ENCODE peak calls at places on chromosomes 11 and 22, in seven cellular contexts. P is endothelial cell of umbilical vein; M is A549; A is RWPE1; G is effector memory CD4-positive, alpha-beta T cell; X is OCI-LY7; Q is CD4-positive, alpha-beta T cell. E is an unnamed sample.

GRCh38 chr11:134252539-134253188 is 488 bp downstream of the THYN1 start:
- DNase-seq in P (no peak), M (peak; percentile 4), A (peak; percentile 27), G (no peak), X (peak; percentile 47), Q (no peak), E (peak; percentile 14)

GRCh38 chr11:65428578-65429068 is 6.0 kb downstream of the NEAT1 start:
- DNase-seq in P (no peak), M (no peak), A (no peak), G (no peak), X (no peak), Q (no peak), E (peak; percentile 28)

GRCh38 chr11:65858354-65859133 is 564 bp upstream of the CFL1 start:
- DNase-seq in P (no peak), M (no peak), A (no peak), G (no peak), X (peak; percentile 30), Q (no peak), E (no peak)

GRCh38 chr22:46969491-46969890 is 207.0 kb downstream of the TBC1D22A start:
- DNase-seq in P (no peak), M (no peak), A (no peak), G (no peak), X (no peak), Q (no peak), E (no peak)

GRCh38 chr11:99015634-99016454 is 4.9 kb upstream of the CNTN5 start:
- DNase-seq in P (peak; percentile 38), M (peak; percentile 1), A (peak; percentile 22), G (no peak), X (peak; percentile 58), Q (no peak), E (no peak)

GRCh38 chr11:12214751-12215150 is 104.4 kb downstream of the MICAL2 start:
- DNase-seq in P (no peak), M (no peak), A (no peak), G (no peak), X (no peak), Q (no peak), E (no peak)

GRCh38 chr11:72228229-72228843 is 3.8 kb downstream of the INPPL1 start:
- DNase-seq in P (no peak), M (no peak), A (no peak), G (no peak), X (no peak), Q (no peak), E (no peak)

GRCh38 chr11:65557280-65558001 is 718 bp downstream of the LTBP3 start:
- DNase-seq in P (peak; percentile 23), M (no peak), A (no peak), G (no peak), X (no peak), Q (no peak), E (peak; percentile 67)

GRCh38 chr11:126034026-126034822 is 28.4 kb downstream of the CDON start:
- DNase-seq in P (peak; percentile 15), M (no peak), A (no peak), G (no peak), X (no peak), Q (no peak), E (no peak)

GRCh38 chr11:615453-616319 is at the start of gene IRF7:
- DNase-seq in P (peak; percentile 90), M (peak; percentile 92), A (peak; percentile 85), G (peak; percentile 85), X (peak; percentile 91), Q (peak; percentile 81), E (peak; percentile 92)

GRCh38 chr11:78767409-78767932 is 192.8 kb upstream of the NARS2 start:
- DNase-seq in P (no peak), M (no peak), A (no peak), G (no peak), X (no peak), Q (no peak), E (no peak)

GRCh38 chr22:28923826-28924732 is 40.7 kb downstream of the ZNRF3 start:
- DNase-seq in P (no peak), M (no peak), A (no peak), G (no peak), X (no peak), Q (no peak), E (peak; percentile 52)

GRCh38 chr11:59898046-59898445 is 19.5 kb downstream of the OOSP3 start:
- DNase-seq in P (no peak), M (no peak), A (no peak), G (no peak), X (no peak), Q (no peak), E (no peak)

GRCh38 chr22:36334081-36334831 is 53.5 kb downstream of the MYH9 start:
- DNase-seq in P (no peak), M (no peak), A (no peak), G (no peak), X (peak; percentile 45), Q (no peak), E (no peak)

GRCh38 chr11:71999360-71999759 is 651 bp downstream of the IL18BP start:
- DNase-seq in P (peak; percentile 30), M (no peak), A (no peak), G (no peak), X (no peak), Q (no peak), E (no peak)

GRCh38 chr22:45009881-45010531 is at the start of gene PHF21B:
- DNase-seq in P (peak; percentile 4), M (peak; percentile 63), A (peak; percentile 19), G (no peak), X (peak; percentile 84), Q (no peak), E (peak; percentile 71)

GRCh38 chr11:108872781-108873291 is 208.0 kb downstream of the DDX10 start:
- DNase-seq in P (peak; percentile 70), M (no peak), A (no peak), G (no peak), X (no peak), Q (no peak), E (no peak)

GRCh38 chr11:123206671-123207421 is 11.8 kb upstream of the CLMP start:
- DNase-seq in P (no peak), M (no peak), A (no peak), G (no peak), X (no peak), Q (no peak), E (no peak)

DNA sequence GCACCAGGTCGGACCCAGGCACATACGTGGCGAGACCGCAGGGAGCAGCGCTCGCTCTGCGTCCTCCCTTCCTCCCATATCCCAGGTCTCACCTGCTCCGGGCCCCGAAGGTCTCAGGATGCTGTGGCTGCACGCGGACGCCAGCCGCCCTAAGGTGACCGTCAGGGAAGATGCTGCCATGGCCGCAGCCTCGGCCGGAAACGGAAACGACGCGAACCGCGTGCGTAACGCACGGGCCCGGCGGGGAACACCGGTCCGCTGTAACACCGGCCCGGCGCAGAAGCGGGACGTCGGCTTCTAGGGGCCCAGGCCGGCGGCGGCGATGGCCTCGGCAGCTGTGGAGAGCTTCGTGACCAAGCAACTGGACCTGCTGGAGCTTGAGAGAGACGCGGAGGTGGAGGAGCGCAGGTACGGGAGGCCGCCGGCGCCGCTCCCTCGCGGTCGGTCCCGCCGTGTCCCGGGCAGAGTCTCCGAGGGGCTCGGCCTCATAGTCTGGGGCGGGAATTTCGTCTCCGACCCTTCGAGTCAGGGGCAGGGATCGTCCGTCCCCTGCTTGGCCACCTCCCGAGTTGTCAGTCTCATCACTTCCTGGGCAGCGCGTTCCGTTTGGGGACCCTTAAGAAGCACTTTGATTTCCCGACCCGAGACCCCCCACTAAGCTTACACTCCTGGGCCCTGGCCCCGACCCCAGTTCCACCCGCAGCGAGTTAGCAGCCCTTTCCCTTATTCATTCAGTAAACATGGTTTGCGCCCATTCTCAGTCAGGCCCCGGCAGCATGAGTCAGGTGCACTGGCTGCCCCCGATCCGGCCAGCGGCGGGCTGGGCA is at the start of the genes IGHMBP2 and MRPL21:
- DNase-seq in P (peak; percentile 81), M (peak; percentile 84), A (peak; percentile 88), G (peak; percentile 64), X (peak; percentile 88), Q (peak; percentile 77), E (peak; percentile 90)
- H3K27ac ChIP-seq in P (peak within 1 kb of the TSS; percentile 40), M (peak within 1 kb of the TSS; percentile 92), A (peak within 1 kb of the TSS; percentile 78), G (peak within 1 kb of the TSS; percentile 71), X (peak within 1 kb of the TSS; percentile 50), Q (peak within 1 kb of the TSS; percentile 57), E (peak within 1 kb of the TSS; percentile 78)

DNA sequence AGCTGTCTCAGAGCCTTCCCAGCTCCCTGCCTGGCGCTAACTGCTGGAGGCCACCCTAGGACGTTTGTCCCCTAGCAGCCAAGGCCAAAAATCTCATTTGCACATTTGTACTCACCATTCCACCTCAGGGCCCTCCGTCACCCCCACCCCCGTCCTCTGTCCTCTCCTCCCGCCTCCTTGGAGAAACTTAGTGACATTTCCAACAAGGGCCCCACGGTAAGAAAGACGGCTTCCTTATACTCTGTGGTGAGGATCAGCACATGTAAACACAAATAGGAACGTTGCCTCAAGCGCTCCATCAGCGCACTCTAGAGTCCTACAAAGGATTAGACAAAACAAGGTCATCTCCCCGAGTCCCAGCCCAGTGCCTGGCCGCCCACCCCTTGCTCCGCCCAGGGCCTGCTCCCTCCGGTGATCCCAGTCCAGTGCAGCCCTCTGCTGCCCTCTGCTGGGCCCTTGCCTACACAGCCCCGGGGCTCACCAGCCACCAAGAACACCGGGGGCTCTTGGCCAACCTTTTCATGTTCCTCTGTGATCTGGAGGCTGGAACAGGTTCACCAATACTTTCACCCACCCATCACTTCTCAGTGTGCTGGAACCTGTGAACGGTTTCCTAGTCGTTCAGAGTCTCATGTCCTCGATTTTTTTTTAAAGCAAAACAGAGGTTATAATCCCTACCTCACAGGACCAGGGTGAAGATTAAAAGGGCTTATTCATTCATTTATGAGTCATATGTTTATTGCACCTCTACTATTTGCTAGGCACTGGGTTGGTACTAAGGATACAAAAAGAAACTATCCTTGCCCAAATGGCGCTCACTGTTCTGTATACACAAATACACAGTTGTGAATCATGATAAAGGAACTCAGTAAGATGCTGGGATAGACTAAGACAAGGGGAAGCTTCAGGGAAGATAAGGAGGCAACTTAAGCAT is 15.2 kb upstream of the CTR9 start:
- DNase-seq in P (peak; percentile 92), M (peak; percentile 93), A (peak; percentile 93), G (peak; percentile 70), X (peak; percentile 80), Q (peak; percentile 77), E (peak; percentile 90)
- H3K27ac ChIP-seq in P (peak overlapping the region; percentile 41), M (peak overlapping the region; percentile 77), A (peak overlapping the region; percentile 29), G (no peak overlapping the region), X (no peak overlapping the region), Q (no peak overlapping the region), E (no peak overlapping the region)

GRCh38 chr11:73576226-73576625 is 21.7 kb downstream of the FAM168A start:
- DNase-seq in P (no peak), M (no peak), A (no peak), G (no peak), X (no peak), Q (no peak), E (no peak)

GRCh38 chr11:73566977-73567755 is 30.7 kb downstream of the FAM168A start:
- DNase-seq in P (peak; percentile 62), M (no peak), A (no peak), G (no peak), X (no peak), Q (no peak), E (no peak)

GRCh38 chr11:73566422-73566821 is 31.5 kb downstream of the FAM168A start:
- DNase-seq in P (peak; percentile 37), M (no peak), A (no peak), G (no peak), X (no peak), Q (no peak), E (no peak)

GRCh38 chr11:73565804-73566203 is 32.1 kb downstream of the FAM168A start:
- DNase-seq in P (no peak), M (no peak), A (no peak), G (no peak), X (no peak), Q (no peak), E (no peak)

GRCh38 chr11:73570415-73571114 is 27.3 kb downstream of the FAM168A start:
- DNase-seq in P (peak; percentile 17), M (no peak), A (peak; percentile 37), G (no peak), X (no peak), Q (no peak), E (no peak)
- H3K27ac ChIP-seq in P (no peak overlapping the region), M (no peak overlapping the region), A (peak overlapping the region; percentile 78), G (no peak overlapping the region), X (no peak overlapping the region), Q (no peak overlapping the region), E (no peak overlapping the region)

GRCh38 chr11:100791103-100791502 is 104.0 kb downstream of the ARHGAP42 start:
- DNase-seq in P (no peak), M (no peak), A (no peak), G (no peak), X (no peak), Q (no peak), E (no peak)
- H3K27ac ChIP-seq in P (no peak overlapping the region), M (no peak overlapping the region), A (no peak overlapping the region), G (no peak overlapping the region), X (no peak overlapping the region), Q (no peak overlapping the region), E (no peak overlapping the region)